ENCODE peak calls at places on chromosomes 16 and 17, in ten cellular contexts. One of them, this sample, is unnamed.

GRCh38 chr17:38379448-38379847 is 27.8 kb downstream of the SOCS7 start:
- DNase-seq in ovary: no peak
- DNase-seq in endothelial cell: no peak
- DNase-seq in colonic mucosa: no peak
- DNase-seq in glutamatergic neuron: no peak
- DNase-seq in thoracic aorta: no peak
- DNase-seq in psoas muscle: no peak
- DNase-seq in heart right ventricle: no peak
- DNase-seq in pancreas: no peak
- DNase-seq in lung: no peak
- DNase-seq in this sample: no peak

GRCh38 chr17:79095345-79096055 is 20.9 kb downstream of the ENGASE start:
- DNase-seq in ovary: no peak
- DNase-seq in endothelial cell: no peak
- DNase-seq in colonic mucosa: no peak
- DNase-seq in glutamatergic neuron: no peak
- DNase-seq in thoracic aorta: no peak
- DNase-seq in psoas muscle: no peak
- DNase-seq in heart right ventricle: no peak
- DNase-seq in pancreas: no peak
- DNase-seq in lung: no peak
- DNase-seq in this sample: no peak

GRCh38 chr17:39673335-39674081 is 5.3 kb downstream of the PNMT start:
- DNase-seq in ovary: no peak
- DNase-seq in endothelial cell: no peak
- DNase-seq in colonic mucosa: no peak
- DNase-seq in glutamatergic neuron: no peak
- DNase-seq in thoracic aorta: no peak
- DNase-seq in psoas muscle: no peak
- DNase-seq in heart right ventricle: no peak
- DNase-seq in pancreas: no peak
- DNase-seq in lung: no peak
- DNase-seq in this sample: no peak

GRCh38 chr16:71428883-71429282 is 13.0 kb downstream of the TLE7 start:
- DNase-seq in ovary: no peak
- DNase-seq in endothelial cell: no peak
- DNase-seq in colonic mucosa: no peak
- DNase-seq in glutamatergic neuron: no peak
- DNase-seq in thoracic aorta: no peak
- DNase-seq in psoas muscle: no peak
- DNase-seq in heart right ventricle: no peak
- DNase-seq in pancreas: no peak
- DNase-seq in lung: no peak
- DNase-seq in this sample: no peak

GRCh38 chr17:28407130-28407973 is 1.3 kb upstream of the SLC46A1 start:
- DNase-seq in ovary: no peak
- DNase-seq in endothelial cell: no peak
- DNase-seq in colonic mucosa: no peak
- DNase-seq in glutamatergic neuron: no peak
- DNase-seq in thoracic aorta: no peak
- DNase-seq in psoas muscle: no peak
- DNase-seq in heart right ventricle: no peak
- DNase-seq in pancreas: no peak
- DNase-seq in lung: no peak
- DNase-seq in this sample: no peak

GRCh38 chr16:11620243-11621003 is 33.7 kb upstream of the LITAF start:
- DNase-seq in ovary: no peak
- DNase-seq in endothelial cell: no peak
- DNase-seq in colonic mucosa: no peak
- DNase-seq in glutamatergic neuron: no peak
- DNase-seq in thoracic aorta: no peak
- DNase-seq in psoas muscle: no peak
- DNase-seq in heart right ventricle: no peak
- DNase-seq in pancreas: no peak
- DNase-seq in lung: no peak
- DNase-seq in this sample: no peak

GRCh38 chr17:80371196-80371595 is 43.8 kb upstream of the ENDOV start:
- DNase-seq in ovary: peak
- DNase-seq in endothelial cell: no peak
- DNase-seq in colonic mucosa: no peak
- DNase-seq in glutamatergic neuron: no peak
- DNase-seq in thoracic aorta: no peak
- DNase-seq in psoas muscle: no peak
- DNase-seq in heart right ventricle: no peak
- DNase-seq in pancreas: no peak
- DNase-seq in lung: no peak
- DNase-seq in this sample: no peak

GRCh38 chr17:4389079-4389478 is 22.6 kb upstream of the UBE2G1 start:
- DNase-seq in ovary: no peak
- DNase-seq in endothelial cell: no peak
- DNase-seq in colonic mucosa: no peak
- DNase-seq in glutamatergic neuron: no peak
- DNase-seq in thoracic aorta: no peak
- DNase-seq in psoas muscle: no peak
- DNase-seq in heart right ventricle: no peak
- DNase-seq in pancreas: no peak
- DNase-seq in lung: no peak
- DNase-seq in this sample: no peak

GRCh38 chr16:16833165-16833564 is 454.2 kb downstream of the NPIPA7 start:
- DNase-seq in ovary: no peak
- DNase-seq in endothelial cell: no peak
- DNase-seq in colonic mucosa: no peak
- DNase-seq in glutamatergic neuron: no peak
- DNase-seq in thoracic aorta: no peak
- DNase-seq in psoas muscle: no peak
- DNase-seq in heart right ventricle: no peak
- DNase-seq in pancreas: no peak
- DNase-seq in lung: no peak
- DNase-seq in this sample: no peak

GRCh38 chr17:76193616-76194015 is 46.7 kb downstream of the RNF157 start:
- DNase-seq in ovary: no peak
- DNase-seq in endothelial cell: no peak
- DNase-seq in colonic mucosa: no peak
- DNase-seq in glutamatergic neuron: no peak
- DNase-seq in thoracic aorta: no peak
- DNase-seq in psoas muscle: no peak
- DNase-seq in heart right ventricle: no peak
- DNase-seq in pancreas: no peak
- DNase-seq in lung: no peak
- DNase-seq in this sample: no peak

GRCh38 chr17:42251115-42251514 is 25.1 kb downstream of the STAT5B start:
- DNase-seq in ovary: no peak
- DNase-seq in endothelial cell: no peak
- DNase-seq in colonic mucosa: no peak
- DNase-seq in glutamatergic neuron: no peak
- DNase-seq in thoracic aorta: no peak
- DNase-seq in psoas muscle: no peak
- DNase-seq in heart right ventricle: no peak
- DNase-seq in pancreas: no peak
- DNase-seq in lung: no peak
- DNase-seq in this sample: no peak

GRCh38 chr16:29943846-29944669 is 17.8 kb upstream of the TMEM219 start:
- DNase-seq in ovary: no peak
- DNase-seq in endothelial cell: no peak
- DNase-seq in colonic mucosa: peak
- DNase-seq in glutamatergic neuron: no peak
- DNase-seq in thoracic aorta: no peak
- DNase-seq in psoas muscle: peak
- DNase-seq in heart right ventricle: no peak
- DNase-seq in pancreas: no peak
- DNase-seq in lung: peak
- DNase-seq in this sample: peak
- TF ChIP-seq CTCF in ovary: no peak
- TF ChIP-seq CTCF in endothelial cell: no peak
- TF ChIP-seq CTCF in colonic mucosa: no peak
- TF ChIP-seq CTCF in glutamatergic neuron: no peak
- TF ChIP-seq CTCF in thoracic aorta: no peak
- TF ChIP-seq CTCF in psoas muscle: no peak
- TF ChIP-seq CTCF in heart right ventricle: no peak
- TF ChIP-seq CTCF in pancreas: no peak
- TF ChIP-seq CTCF in lung: no peak
- TF ChIP-seq CTCF in this sample: no peak

GRCh38 chr16:596736-597060 is 6.8 kb downstream of the RAB40C start:
- DNase-seq in ovary: no peak
- DNase-seq in endothelial cell: no peak
- DNase-seq in colonic mucosa: no peak
- DNase-seq in glutamatergic neuron: no peak
- DNase-seq in thoracic aorta: no peak
- DNase-seq in psoas muscle: no peak
- DNase-seq in heart right ventricle: no peak
- DNase-seq in pancreas: no peak
- DNase-seq in lung: no peak
- DNase-seq in this sample: no peak

GRCh38 chr16:595942-596735 is 6.3 kb downstream of the RAB40C start:
- DNase-seq in ovary: no peak
- DNase-seq in endothelial cell: no peak
- DNase-seq in colonic mucosa: no peak
- DNase-seq in glutamatergic neuron: no peak
- DNase-seq in thoracic aorta: no peak
- DNase-seq in psoas muscle: no peak
- DNase-seq in heart right ventricle: no peak
- DNase-seq in pancreas: peak
- DNase-seq in lung: no peak
- DNase-seq in this sample: no peak

GRCh38 chr16:598823-599739 is 9.2 kb downstream of the RAB40C start:
- DNase-seq in ovary: no peak
- DNase-seq in endothelial cell: no peak
- DNase-seq in colonic mucosa: no peak
- DNase-seq in glutamatergic neuron: no peak
- DNase-seq in thoracic aorta: no peak
- DNase-seq in psoas muscle: no peak
- DNase-seq in heart right ventricle: no peak
- DNase-seq in pancreas: peak
- DNase-seq in lung: no peak
- DNase-seq in this sample: no peak

GRCh38 chr16:603221-603620 is 13.4 kb downstream of the RAB40C start:
- DNase-seq in ovary: no peak
- DNase-seq in endothelial cell: no peak
- DNase-seq in colonic mucosa: no peak
- DNase-seq in glutamatergic neuron: no peak
- DNase-seq in thoracic aorta: no peak
- DNase-seq in psoas muscle: no peak
- DNase-seq in heart right ventricle: no peak
- DNase-seq in pancreas: no peak
- DNase-seq in lung: no peak
- DNase-seq in this sample: no peak

GRCh38 chr16:600781-601180 is 10.9 kb downstream of the RAB40C start:
- DNase-seq in ovary: no peak
- DNase-seq in endothelial cell: no peak
- DNase-seq in colonic mucosa: no peak
- DNase-seq in glutamatergic neuron: no peak
- DNase-seq in thoracic aorta: no peak
- DNase-seq in psoas muscle: no peak
- DNase-seq in heart right ventricle: no peak
- DNase-seq in pancreas: no peak
- DNase-seq in lung: no peak
- DNase-seq in this sample: no peak
- TF ChIP-seq CTCF in ovary: no peak
- TF ChIP-seq CTCF in endothelial cell: no peak
- TF ChIP-seq CTCF in colonic mucosa: no peak
- TF ChIP-seq CTCF in glutamatergic neuron: peak
- TF ChIP-seq CTCF in thoracic aorta: no peak
- TF ChIP-seq CTCF in psoas muscle: no peak
- TF ChIP-seq CTCF in heart right ventricle: peak
- TF ChIP-seq CTCF in pancreas: no peak
- TF ChIP-seq CTCF in lung: no peak
- TF ChIP-seq CTCF in this sample: no peak

GRCh38 chr16:86093801-86094750 is 195.1 kb downstream of the IRF8 start:
- DNase-seq in ovary: no peak
- DNase-seq in endothelial cell: no peak
- DNase-seq in colonic mucosa: no peak
- DNase-seq in glutamatergic neuron: no peak
- DNase-seq in thoracic aorta: no peak
- DNase-seq in psoas muscle: no peak
- DNase-seq in heart right ventricle: no peak
- DNase-seq in pancreas: peak
- DNase-seq in lung: no peak
- DNase-seq in this sample: no peak
- TF ChIP-seq CTCF in ovary: no peak
- TF ChIP-seq CTCF in endothelial cell: no peak
- TF ChIP-seq CTCF in colonic mucosa: no peak
- TF ChIP-seq CTCF in glutamatergic neuron: no peak
- TF ChIP-seq CTCF in thoracic aorta: no peak
- TF ChIP-seq CTCF in psoas muscle: no peak
- TF ChIP-seq CTCF in heart right ventricle: no peak
- TF ChIP-seq CTCF in pancreas: no peak
- TF ChIP-seq CTCF in lung: no peak
- TF ChIP-seq CTCF in this sample: no peak

GRCh38 chr16:68357521-68357922 is 46.7 kb downstream of the PRMT7 start:
- DNase-seq in ovary: no peak
- DNase-seq in endothelial cell: no peak
- DNase-seq in colonic mucosa: no peak
- DNase-seq in glutamatergic neuron: no peak
- DNase-seq in thoracic aorta: no peak
- DNase-seq in psoas muscle: no peak
- DNase-seq in heart right ventricle: no peak
- DNase-seq in pancreas: no peak
- DNase-seq in lung: no peak
- DNase-seq in this sample: no peak

GRCh38 chr16:68354816-68355215 is 44.0 kb downstream of the PRMT7 start:
- DNase-seq in ovary: no peak
- DNase-seq in endothelial cell: no peak
- DNase-seq in colonic mucosa: no peak
- DNase-seq in glutamatergic neuron: no peak
- DNase-seq in thoracic aorta: no peak
- DNase-seq in psoas muscle: no peak
- DNase-seq in heart right ventricle: no peak
- DNase-seq in pancreas: no peak
- DNase-seq in lung: no peak
- DNase-seq in this sample: no peak

GRCh38 chr16:68356919-68357286 is 46.1 kb downstream of the PRMT7 start:
- DNase-seq in ovary: no peak
- DNase-seq in endothelial cell: no peak
- DNase-seq in colonic mucosa: no peak
- DNase-seq in glutamatergic neuron: no peak
- DNase-seq in thoracic aorta: no peak
- DNase-seq in psoas muscle: no peak
- DNase-seq in heart right ventricle: no peak
- DNase-seq in pancreas: no peak
- DNase-seq in lung: no peak
- DNase-seq in this sample: no peak

GRCh38 chr16:68356249-68356918 is 45.6 kb downstream of the PRMT7 start:
- DNase-seq in ovary: no peak
- DNase-seq in endothelial cell: no peak
- DNase-seq in colonic mucosa: peak
- DNase-seq in glutamatergic neuron: no peak
- DNase-seq in thoracic aorta: no peak
- DNase-seq in psoas muscle: no peak
- DNase-seq in heart right ventricle: no peak
- DNase-seq in pancreas: no peak
- DNase-seq in lung: no peak
- DNase-seq in this sample: no peak

GRCh38 chr16:68355447-68356248 is 44.8 kb downstream of the PRMT7 start:
- DNase-seq in ovary: no peak
- DNase-seq in endothelial cell: no peak
- DNase-seq in colonic mucosa: no peak
- DNase-seq in glutamatergic neuron: peak
- DNase-seq in thoracic aorta: no peak
- DNase-seq in psoas muscle: no peak
- DNase-seq in heart right ventricle: no peak
- DNase-seq in pancreas: no peak
- DNase-seq in lung: no peak
- DNase-seq in this sample: no peak
- TF ChIP-seq CTCF in ovary: no peak
- TF ChIP-seq CTCF in endothelial cell: no peak
- TF ChIP-seq CTCF in colonic mucosa: no peak
- TF ChIP-seq CTCF in glutamatergic neuron: no peak
- TF ChIP-seq CTCF in thoracic aorta: no peak
- TF ChIP-seq CTCF in psoas muscle: no peak
- TF ChIP-seq CTCF in heart right ventricle: no peak
- TF ChIP-seq CTCF in pancreas: no peak
- TF ChIP-seq CTCF in lung: no peak
- TF ChIP-seq CTCF in this sample: no peak